ENCODE peak calls at places on chromosomes 5 and 9, in eight cellular contexts. One of them, this sample, is unnamed.
A peak's percentile ranks its signal among the peaks of the same experiment; 100 is the strongest.

GRCh38 chr5:132225165-132226032 is 2.3 kb downstream of the P4HA2 start:
- DNase-seq in activated effector memory CD4-positive, alpha-beta T cell treated with anti-CD3 and anti-CD28 coated beads, Interleukin-2, amount 50 U/mL, for 16 hours: peak; percentile 70
- DNase-seq in stimulated activated CD4-positive, alpha-beta T cell treated with anti-CD3 and anti-CD28 coated beads, TNF-alpha, amount 100 ng/mL, for 4 hours: peak; percentile 8
- DNase-seq in CD4-positive, CD25-positive, alpha-beta regulatory T cell: no peak
- DNase-seq in fibroblast of the conjunctiva: peak; percentile 96
- DNase-seq in MV-4-11: no peak
- DNase-seq in epithelial cell of proximal tubule: no peak
- DNase-seq in NCI-H526 treated with DMSO at 0.1 percent for 48 hours: no peak
- DNase-seq in this sample: no peak

GRCh38 chr9:972512-973294 is 3.8 kb upstream of the DMRT3 start:
- DNase-seq in activated effector memory CD4-positive, alpha-beta T cell treated with anti-CD3 and anti-CD28 coated beads, Interleukin-2, amount 50 U/mL, for 16 hours: no peak
- DNase-seq in stimulated activated CD4-positive, alpha-beta T cell treated with anti-CD3 and anti-CD28 coated beads, TNF-alpha, amount 100 ng/mL, for 4 hours: no peak
- DNase-seq in CD4-positive, CD25-positive, alpha-beta regulatory T cell: no peak
- DNase-seq in fibroblast of the conjunctiva: no peak
- DNase-seq in MV-4-11: no peak
- DNase-seq in epithelial cell of proximal tubule: no peak
- DNase-seq in NCI-H526 treated with DMSO at 0.1 percent for 48 hours: no peak
- DNase-seq in this sample: no peak

GRCh38 chr5:125393416-125393815 is 647.0 kb upstream of the ZNF608 start:
- DNase-seq in activated effector memory CD4-positive, alpha-beta T cell treated with anti-CD3 and anti-CD28 coated beads, Interleukin-2, amount 50 U/mL, for 16 hours: no peak
- DNase-seq in stimulated activated CD4-positive, alpha-beta T cell treated with anti-CD3 and anti-CD28 coated beads, TNF-alpha, amount 100 ng/mL, for 4 hours: no peak
- DNase-seq in CD4-positive, CD25-positive, alpha-beta regulatory T cell: no peak
- DNase-seq in fibroblast of the conjunctiva: no peak
- DNase-seq in MV-4-11: no peak
- DNase-seq in epithelial cell of proximal tubule: no peak
- DNase-seq in NCI-H526 treated with DMSO at 0.1 percent for 48 hours: no peak
- DNase-seq in this sample: no peak

GRCh38 chr5:126808619-126809018 is 31.7 kb downstream of the LMNB1 start:
- DNase-seq in activated effector memory CD4-positive, alpha-beta T cell treated with anti-CD3 and anti-CD28 coated beads, Interleukin-2, amount 50 U/mL, for 16 hours: no peak
- DNase-seq in stimulated activated CD4-positive, alpha-beta T cell treated with anti-CD3 and anti-CD28 coated beads, TNF-alpha, amount 100 ng/mL, for 4 hours: no peak
- DNase-seq in CD4-positive, CD25-positive, alpha-beta regulatory T cell: no peak
- DNase-seq in fibroblast of the conjunctiva: peak; percentile 20
- DNase-seq in MV-4-11: no peak
- DNase-seq in epithelial cell of proximal tubule: no peak
- DNase-seq in NCI-H526 treated with DMSO at 0.1 percent for 48 hours: no peak
- DNase-seq in this sample: peak; percentile 41

GRCh38 chr5:124599048-124599973 is 147.1 kb downstream of the ZNF608 start:
- DNase-seq in activated effector memory CD4-positive, alpha-beta T cell treated with anti-CD3 and anti-CD28 coated beads, Interleukin-2, amount 50 U/mL, for 16 hours: no peak
- DNase-seq in stimulated activated CD4-positive, alpha-beta T cell treated with anti-CD3 and anti-CD28 coated beads, TNF-alpha, amount 100 ng/mL, for 4 hours: no peak
- DNase-seq in CD4-positive, CD25-positive, alpha-beta regulatory T cell: no peak
- DNase-seq in fibroblast of the conjunctiva: no peak
- DNase-seq in MV-4-11: peak; percentile 75
- DNase-seq in epithelial cell of proximal tubule: peak; percentile 80
- DNase-seq in NCI-H526 treated with DMSO at 0.1 percent for 48 hours: peak; percentile 87
- DNase-seq in this sample: no peak

GRCh38 chr5:33313150-33313549 is 127.6 kb upstream of the TARS1 start:
- DNase-seq in activated effector memory CD4-positive, alpha-beta T cell treated with anti-CD3 and anti-CD28 coated beads, Interleukin-2, amount 50 U/mL, for 16 hours: no peak
- DNase-seq in stimulated activated CD4-positive, alpha-beta T cell treated with anti-CD3 and anti-CD28 coated beads, TNF-alpha, amount 100 ng/mL, for 4 hours: no peak
- DNase-seq in CD4-positive, CD25-positive, alpha-beta regulatory T cell: no peak
- DNase-seq in fibroblast of the conjunctiva: peak; percentile 96
- DNase-seq in MV-4-11: no peak
- DNase-seq in epithelial cell of proximal tubule: peak; percentile 93
- DNase-seq in NCI-H526 treated with DMSO at 0.1 percent for 48 hours: no peak
- DNase-seq in this sample: no peak

GRCh38 chr9:13427587-13427986 is 148.1 kb upstream of the MPDZ start:
- DNase-seq in activated effector memory CD4-positive, alpha-beta T cell treated with anti-CD3 and anti-CD28 coated beads, Interleukin-2, amount 50 U/mL, for 16 hours: no peak
- DNase-seq in stimulated activated CD4-positive, alpha-beta T cell treated with anti-CD3 and anti-CD28 coated beads, TNF-alpha, amount 100 ng/mL, for 4 hours: no peak
- DNase-seq in CD4-positive, CD25-positive, alpha-beta regulatory T cell: no peak
- DNase-seq in fibroblast of the conjunctiva: peak; percentile 57
- DNase-seq in MV-4-11: peak; percentile 12
- DNase-seq in epithelial cell of proximal tubule: peak; percentile 35
- DNase-seq in NCI-H526 treated with DMSO at 0.1 percent for 48 hours: peak; percentile 9
- DNase-seq in this sample: peak; percentile 27

GRCh38 chr5:137621861-137622823 is 113.7 kb downstream of the KLHL3 start:
- DNase-seq in activated effector memory CD4-positive, alpha-beta T cell treated with anti-CD3 and anti-CD28 coated beads, Interleukin-2, amount 50 U/mL, for 16 hours: no peak
- DNase-seq in stimulated activated CD4-positive, alpha-beta T cell treated with anti-CD3 and anti-CD28 coated beads, TNF-alpha, amount 100 ng/mL, for 4 hours: no peak
- DNase-seq in CD4-positive, CD25-positive, alpha-beta regulatory T cell: no peak
- DNase-seq in fibroblast of the conjunctiva: no peak
- DNase-seq in MV-4-11: peak; percentile 53
- DNase-seq in epithelial cell of proximal tubule: no peak
- DNase-seq in NCI-H526 treated with DMSO at 0.1 percent for 48 hours: no peak
- DNase-seq in this sample: no peak

GRCh38 chr5:151685749-151686672 is 704 bp downstream of the SPARC start:
- DNase-seq in activated effector memory CD4-positive, alpha-beta T cell treated with anti-CD3 and anti-CD28 coated beads, Interleukin-2, amount 50 U/mL, for 16 hours: no peak
- DNase-seq in stimulated activated CD4-positive, alpha-beta T cell treated with anti-CD3 and anti-CD28 coated beads, TNF-alpha, amount 100 ng/mL, for 4 hours: no peak
- DNase-seq in CD4-positive, CD25-positive, alpha-beta regulatory T cell: no peak
- DNase-seq in fibroblast of the conjunctiva: no peak
- DNase-seq in MV-4-11: no peak
- DNase-seq in epithelial cell of proximal tubule: no peak
- DNase-seq in NCI-H526 treated with DMSO at 0.1 percent for 48 hours: no peak
- DNase-seq in this sample: no peak

GRCh38 chr5:83494102-83494620 is 22.6 kb downstream of the VCAN start:
- DNase-seq in activated effector memory CD4-positive, alpha-beta T cell treated with anti-CD3 and anti-CD28 coated beads, Interleukin-2, amount 50 U/mL, for 16 hours: no peak
- DNase-seq in stimulated activated CD4-positive, alpha-beta T cell treated with anti-CD3 and anti-CD28 coated beads, TNF-alpha, amount 100 ng/mL, for 4 hours: no peak
- DNase-seq in CD4-positive, CD25-positive, alpha-beta regulatory T cell: no peak
- DNase-seq in fibroblast of the conjunctiva: no peak
- DNase-seq in MV-4-11: no peak
- DNase-seq in epithelial cell of proximal tubule: no peak
- DNase-seq in NCI-H526 treated with DMSO at 0.1 percent for 48 hours: no peak
- DNase-seq in this sample: no peak

GRCh38 chr9:127664678-127665507 is 41.9 kb upstream of the CFAP157 start:
- DNase-seq in activated effector memory CD4-positive, alpha-beta T cell treated with anti-CD3 and anti-CD28 coated beads, Interleukin-2, amount 50 U/mL, for 16 hours: no peak
- DNase-seq in stimulated activated CD4-positive, alpha-beta T cell treated with anti-CD3 and anti-CD28 coated beads, TNF-alpha, amount 100 ng/mL, for 4 hours: no peak
- DNase-seq in CD4-positive, CD25-positive, alpha-beta regulatory T cell: no peak
- DNase-seq in fibroblast of the conjunctiva: peak; percentile 31
- DNase-seq in MV-4-11: peak; percentile 14
- DNase-seq in epithelial cell of proximal tubule: no peak
- DNase-seq in NCI-H526 treated with DMSO at 0.1 percent for 48 hours: no peak
- DNase-seq in this sample: no peak

GRCh38 chr5:35220967-35221366 is 9.3 kb downstream of the PRLR start:
- DNase-seq in activated effector memory CD4-positive, alpha-beta T cell treated with anti-CD3 and anti-CD28 coated beads, Interleukin-2, amount 50 U/mL, for 16 hours: no peak
- DNase-seq in stimulated activated CD4-positive, alpha-beta T cell treated with anti-CD3 and anti-CD28 coated beads, TNF-alpha, amount 100 ng/mL, for 4 hours: no peak
- DNase-seq in CD4-positive, CD25-positive, alpha-beta regulatory T cell: no peak
- DNase-seq in fibroblast of the conjunctiva: no peak
- DNase-seq in MV-4-11: no peak
- DNase-seq in epithelial cell of proximal tubule: no peak
- DNase-seq in NCI-H526 treated with DMSO at 0.1 percent for 48 hours: no peak
- DNase-seq in this sample: no peak

GRCh38 chr9:69546265-69546664 is 125.9 kb downstream of the APBA1 start:
- DNase-seq in activated effector memory CD4-positive, alpha-beta T cell treated with anti-CD3 and anti-CD28 coated beads, Interleukin-2, amount 50 U/mL, for 16 hours: no peak
- DNase-seq in stimulated activated CD4-positive, alpha-beta T cell treated with anti-CD3 and anti-CD28 coated beads, TNF-alpha, amount 100 ng/mL, for 4 hours: no peak
- DNase-seq in CD4-positive, CD25-positive, alpha-beta regulatory T cell: no peak
- DNase-seq in fibroblast of the conjunctiva: no peak
- DNase-seq in MV-4-11: no peak
- DNase-seq in epithelial cell of proximal tubule: no peak
- DNase-seq in NCI-H526 treated with DMSO at 0.1 percent for 48 hours: peak; percentile 1
- DNase-seq in this sample: no peak